ENCODE peak calls at places on chromosomes 13 and 19, in four cellular contexts. Z, R, U and B are unnamed samples.

GRCh38 chr19:39038098-39038497 is 5.7 kb upstream of the FBXO27 start:
- DNase-seq in Z (no peak), U (no peak), R (peak; percentile 19), B (peak; percentile 47)

GRCh38 chr13:112443191-112444000 is 67.2 kb downstream of the SPACA7 start:
- DNase-seq in U (no peak), Z (peak; percentile 69), R (peak; percentile 5), B (no peak)

GRCh38 chr13:50126378-50127016 is 111.3 kb downstream of the KCNRG start:
- DNase-seq in R (no peak), Z (no peak), U (no peak), B (no peak)

GRCh38 chr19:12938536-12939291 is at the start of gene CALR:
- DNase-seq in Z (no peak), R (no peak), U (no peak), B (no peak)

GRCh38 chr19:33678796-33679195 is 57.0 kb downstream of the CHST8 start:
- DNase-seq in Z (peak; percentile 33), U (peak; percentile 12), R (peak; percentile 57), B (peak; percentile 46)

GRCh38 chr13:74026753-74027152 is 107.5 kb downstream of the KLF12 start:
- DNase-seq in Z (no peak), U (no peak), R (no peak), B (no peak)

GRCh38 chr19:4633140-4633967 is 6.0 kb upstream of the TNFAIP8L1 start:
- DNase-seq in Z (peak; percentile 83), R (peak; percentile 31), U (no peak), B (peak; percentile 49)

GRCh38 chr13:29511980-29512379 is 83.5 kb downstream of the SLC7A1 start:
- DNase-seq in R (no peak), Z (no peak), U (no peak), B (no peak)

GRCh38 chr13:33838567-33839131 is 20.7 kb downstream of the RFC3 start:
- DNase-seq in U (no peak), Z (no peak), R (no peak), B (no peak)

GRCh38 chr19:37997911-37998344 is 90.9 kb downstream of the SIPA1L3 start:
- DNase-seq in U (no peak), Z (no peak), R (no peak), B (no peak)

GRCh38 chr13:98848736-98849135 is 96.3 kb upstream of the SLC15A1 start:
- DNase-seq in R (no peak), U (no peak), Z (peak; percentile 90), B (peak; percentile 64)

GRCh38 chr13:66224644-66225043 is 1005.5 kb downstream of the PCDH9 start:
- DNase-seq in R (no peak), Z (no peak), U (no peak), B (no peak)

GRCh38 chr13:71522976-71523517 is 344.0 kb downstream of the DACH1 start:
- DNase-seq in Z (no peak), R (no peak), U (no peak), B (no peak)

GRCh38 chr13:67186985-67187569 is 43.1 kb downstream of the PCDH9 start:
- DNase-seq in U (no peak), R (no peak), Z (no peak), B (no peak)

GRCh38 chr13:35908221-35908620 is 223.0 kb downstream of the DCLK1 start:
- DNase-seq in Z (no peak), U (no peak), R (no peak), B (no peak)

GRCh38 chr19:2491130-2491801 is 15.3 kb downstream of the GADD45B start:
- DNase-seq in U (no peak), R (no peak), Z (no peak), B (no peak)

GRCh38 chr19:55535579-55536350 is 1.2 kb downstream of the SBK2 start:
- DNase-seq in U (no peak), R (no peak), Z (no peak), B (no peak)

GRCh38 chr13:23979361-23980159 is 82.3 kb upstream of the C1QTNF9B start:
- DNase-seq in Z (peak; percentile 95), U (peak; percentile 47), R (peak; percentile 89), B (peak; percentile 84)

GRCh38 chr13:39530996-39531395 is 72.0 kb downstream of the LHFPL6 start:
- DNase-seq in Z (no peak), R (no peak), U (no peak), B (no peak)

GRCh38 chr13:105991622-105992254 is 543.7 kb downstream of the EFNB2 start:
- DNase-seq in R (no peak), Z (no peak), U (no peak), B (no peak)

GRCh38 chr13:39957868-39958676 is 302.6 kb downstream of the COG6 start:
- DNase-seq in U (no peak), R (no peak), Z (no peak), B (no peak)

GRCh38 chr19:47158879-47159509 is 28.4 kb downstream of the SAE1 start:
- DNase-seq in U (no peak), Z (no peak), R (no peak), B (no peak)